ENCODE peak calls at places on chromosomes 7 and 10, in eight cellular contexts. Z is Right ventricle myocardium superior, B is Calu3, T is MV-4-11, I is nephron progenitor cell, O is NCI-H2081, E is occipital lobe, V is HuH-7. Q is an unnamed sample.

GRCh38 chr10:14032406-14032998 is 298.2 kb downstream of the FRMD4A start:
- DNase-seq in E (no peak), T (peak; percentile 25), B (peak; percentile 18), I (peak; percentile 68), Z (no peak), O (no peak), V (peak; percentile 39), Q (peak; percentile 11)

GRCh38 chr7:28685660-28686417 is 272.3 kb downstream of the TRIL start:
- DNase-seq in B (peak; percentile 91), I (peak; percentile 31), Z (peak; percentile 90), V (peak; percentile 26), O (peak; percentile 82), E (peak; percentile 93), T (peak; percentile 93), Q (no peak)

GRCh38 chr7:23530355-23530754 is 1.4 kb downstream of the TRA2A start:
- DNase-seq in E (no peak), B (peak; percentile 56), V (peak; percentile 57), I (no peak), O (peak; percentile 68), Z (no peak), T (peak; percentile 14), Q (peak; percentile 62)

GRCh38 chr10:98516352-98516751 is 69.6 kb upstream of the HPS1 start:
- DNase-seq in I (no peak), Z (no peak), E (no peak), V (no peak), B (no peak), T (no peak), O (no peak), Q (no peak)

GRCh38 chr10:71696635-71697326 is 22.8 kb downstream of the C10orf105 start:
- DNase-seq in E (no peak), B (peak; percentile 81), O (no peak), T (peak; percentile 39), I (peak; percentile 87), Z (peak; percentile 83), V (peak; percentile 92), Q (peak; percentile 81)

GRCh38 chr10:79082631-79083581 is 14.1 kb downstream of the ZMIZ1 start:
- DNase-seq in T (no peak), O (no peak), I (no peak), E (no peak), Z (no peak), V (no peak), B (no peak), Q (no peak)

GRCh38 chr10:102612964-102613275 is 31.4 kb upstream of the TRIM8 start:
- DNase-seq in Z (no peak), T (no peak), E (no peak), O (no peak), I (no peak), V (no peak), B (no peak), Q (no peak)

GRCh38 chr10:47354162-47354561 is 6.0 kb downstream of the RBP3 start:
- DNase-seq in V (peak; percentile 47), B (peak; percentile 24), Z (no peak), I (no peak), E (no peak), O (no peak), T (no peak), Q (no peak)

GRCh38 chr10:24983946-24984345 is 31.5 kb upstream of the PRTFDC1 start:
- DNase-seq in O (no peak), Z (no peak), I (no peak), B (no peak), V (no peak), T (no peak), E (no peak), Q (no peak)

GRCh38 chr7:21844742-21845141 is 101.0 kb downstream of the CDCA7L start:
- DNase-seq in E (no peak), T (no peak), O (no peak), V (no peak), B (no peak), I (no peak), Z (no peak), Q (no peak)

Q was measured in NCI-H526.